ENCODE peak calls at places on chromosomes 4 and X, in nine cellular contexts. F is activated CD8-positive, alpha-beta memory T cell treated with anti-CD3 and anti-CD28 coated beads for 4 hours; V is HepG2; X is T1000; I is activated naive CD8-positive, alpha-beta T cell treated with anti-CD3 and anti-CD28 coated beads for 36 hours; W is activated CD4-positive, alpha-beta T cell treated with anti-CD3 and anti-CD28 coated beads, Interleukin-2, amount 10 ng/mL, durations not matched to agents 7 days and 5 days; O is amygdala; R is DMS79 treated with DMSO at 0.1 percent for 48 hours; B is fibroblast of lung. Q is an unnamed sample.
A peak's percentile ranks its signal among the peaks of the same experiment; 100 is the strongest.

GRCh38 chrX:48831136-48831908 is 4.1 kb downstream of the PCSK1N start:
- DNase-seq in F (no peak), V (no peak), X (no peak), I (no peak), W (no peak), O (no peak), R (no peak), B (no peak), Q (no peak)

GRCh38 chrX:30918480-30918879 is 29.4 kb upstream of the TAB3 start:
- DNase-seq in F (no peak), V (no peak), X (no peak), I (no peak), W (no peak), O (no peak), R (no peak), B (no peak), Q (no peak)

GRCh38 chr4:5971077-5971447 is 47.2 kb downstream of the C4orf50 start:
- DNase-seq in F (no peak), V (no peak), X (no peak), I (no peak), W (no peak), O (no peak), R (no peak), B (no peak), Q (no peak)

GRCh38 chr4:76375703-76376102 is 45.2 kb downstream of the CCDC158 start:
- DNase-seq in F (no peak), V (no peak), X (no peak), I (no peak), W (no peak), O (no peak), R (no peak), B (no peak), Q (no peak)

GRCh38 chr4:95114521-95114920 is 356.8 kb downstream of the BMPR1B start:
- DNase-seq in F (no peak), V (no peak), X (no peak), I (no peak), W (no peak), O (no peak), R (no peak), B (no peak), Q (no peak)

GRCh38 chr4:2339458-2340271 is 77.8 kb upstream of the MXD4 start:
- DNase-seq in F (no peak), V (no peak), X (no peak), I (no peak), W (peak; percentile 4), O (no peak), R (no peak), B (no peak), Q (no peak)

GRCh38 chrX:107678957-107679740 is 50.8 kb downstream of the PRPS1 start:
- DNase-seq in F (no peak), V (no peak), X (no peak), I (peak; percentile 53), W (peak; percentile 80), O (no peak), R (no peak), B (peak; percentile 91), Q (peak; percentile 23)

GRCh38 chr4:48315728-48316630 is 25.4 kb upstream of the SLAIN2 start:
- DNase-seq in F (no peak), V (peak; percentile 54), X (no peak), I (peak; percentile 3), W (peak; percentile 46), O (no peak), R (peak; percentile 14), B (peak; percentile 77), Q (no peak)

GRCh38 chrX:152632445-152633097 is 5.1 kb upstream of the GABRQ start:
- DNase-seq in F (no peak), V (peak; percentile 8), X (peak; percentile 15), I (peak; percentile 17), W (peak; percentile 31), O (peak; percentile 46), R (peak; percentile 23), B (peak; percentile 27), Q (no peak)

GRCh38 chr4:791866-792630 is 33.9 kb downstream of the CPLX1 start:
- DNase-seq in F (no peak), V (no peak), X (no peak), I (peak; percentile 60), W (peak; percentile 55), O (no peak), R (no peak), B (no peak), Q (no peak)

Q was measured in H54.